ENCODE peak calls at places on chromosome 15, in seven cellular contexts. K is transverse colon, X is breast epithelium, I is ascending aorta, V is pancreas, T is cardiac muscle cell, M is SK-N-SH. N is an unnamed sample. For H3K4me1, the result is how much of the 10 kb centered on the place peaks cover.

GRCh38 chr15:74207652-74208440 is 5.3 kb upstream of the STRA6 start:
- DNase-seq in I (no peak), T (no peak), V (peak), X (no peak), K (no peak), M (no peak), N (no peak)

GRCh38 chr15:31304736-31305365 is 21.8 kb upstream of the KLF13 start:
- DNase-seq in T (no peak), X (no peak), I (peak), K (no peak), V (no peak), M (peak), N (no peak)

GRCh38 chr15:72688697-72689096 is 2.7 kb downstream of the BBS4 start:
- DNase-seq in V (no peak), X (no peak), K (no peak), M (no peak), T (no peak), I (no peak), N (no peak)

GRCh38 chr15:94844533-94845390 is 613.4 kb downstream of the MCTP2 start:
- DNase-seq in V (peak), K (peak), T (peak), X (no peak), I (peak), M (peak), N (no peak)

GRCh38 chr15:71708741-71709140 is 101.6 kb upstream of the NR2E3 start:
- DNase-seq in T (peak), M (no peak), I (no peak), V (no peak), K (no peak), X (peak), N (no peak)

GRCh38 chr15:101539930-101540329 is 50.4 kb upstream of the PCSK6 start:
- DNase-seq in I (peak), K (no peak), M (no peak), X (no peak), T (no peak), V (no peak), N (no peak)

GRCh38 chr15:58445861-58446260 is 14.1 kb downstream of the LIPC start:
- DNase-seq in I (no peak), T (no peak), M (no peak), X (no peak), K (no peak), V (no peak), N (no peak)

GRCh38 chr15:34039506-34040123 is 611 bp upstream of the AVEN start:
- DNase-seq in X (no peak), M (peak), V (no peak), T (peak), K (no peak), I (no peak), N (no peak)

GRCh38 chr15:73233623-73234022 is 135.1 kb downstream of the HCN4 start:
- DNase-seq in I (no peak), V (no peak), M (no peak), K (no peak), X (no peak), T (peak), N (no peak)

GRCh38 chr15:29089731-29090616 is 179.6 kb downstream of the NSMCE3 start:
- DNase-seq in T (peak), V (no peak), X (no peak), M (no peak), I (no peak), K (no peak), N (peak)

GRCh38 chr15:25710184-25710583 is 152.9 kb downstream of the ATP10A start:
- DNase-seq in X (no peak), M (peak), T (peak), V (no peak), I (peak), K (peak), N (peak)

GRCh38 chr15:87561641-87562040 is 694.9 kb downstream of the NTRK3 start:
- DNase-seq in K (no peak), T (no peak), I (no peak), V (no peak), X (no peak), M (no peak), N (no peak)

GRCh38 chr15:69463182-69463756 is 10.7 kb downstream of the RPLP1 start:
- DNase-seq in M (no peak), V (no peak), X (no peak), I (peak), K (no peak), T (no peak), N (no peak)

GRCh38 chr15:34776706-34777105 is 18.6 kb downstream of the ACTC1 start:
- DNase-seq in V (no peak), K (no peak), T (no peak), M (no peak), X (no peak), I (no peak), N (no peak)

GRCh38 chr15:81270781-81271491 is 53.0 kb downstream of the STARD5 start:
- DNase-seq in M (no peak), K (no peak), T (peak), I (no peak), V (no peak), X (no peak), N (no peak)

GRCh38 chr15:55151621-55152020 is 45.1 kb downstream of the RSL24D1 start:
- DNase-seq in X (no peak), T (no peak), M (no peak), I (no peak), V (no peak), K (no peak), N (no peak)

GRCh38 chr15:42037650-42038049 is 16.8 kb upstream of the PLA2G4E start:
- DNase-seq in M (no peak), X (no peak), I (peak), V (peak), T (no peak), K (peak), N (no peak)

GRCh38 chr15:64134322-64134829 is 17.2 kb upstream of the SNX22 start:
- DNase-seq in M (no peak), V (no peak), T (peak), K (no peak), I (no peak), X (no peak), N (no peak)

GRCh38 chr15:58932791-58933310 is 628 bp downstream of the SLTM start:
- DNase-seq in X (no peak), M (peak), I (no peak), V (no peak), T (peak), K (no peak), N (no peak)

GRCh38 chr15:28897861-28898608 is 12.3 kb downstream of the APBA2 start:
- DNase-seq in K (no peak), M (peak), T (no peak), X (no peak), V (no peak), I (no peak), N (no peak)

GRCh38 chr15:73935547-73935946 is 9.3 kb downstream of the LOXL1 start:
- DNase-seq in T (peak), I (no peak), V (no peak), M (no peak), K (no peak), X (no peak), N (no peak)

GRCh38 chr15:26260517-26261133 is 397.5 kb upstream of the ATP10A start:
- DNase-seq in M (peak), T (no peak), K (no peak), V (no peak), X (no peak), I (no peak), N (peak)

GRCh38 chr15:74320358-74321247 is 46.8 kb downstream of the CYP11A1 start:
- DNase-seq in V (peak), T (peak), M (peak), X (peak), K (peak), I (peak), N (no peak)

GRCh38 chr15:62498711-62499110 is 333.6 kb upstream of the C2CD4B start:
- DNase-seq in X (no peak), I (no peak), M (no peak), K (no peak), T (no peak), V (no peak), N (no peak)

GRCh38 chr15:80777137-80777536 is 2.0 kb upstream of the CEMIP start:
- DNase-seq in K (peak), V (no peak), I (no peak), T (peak), M (no peak), X (no peak), N (no peak)

GRCh38 chr15:74307827-74308642 is 59.4 kb downstream of the CYP11A1 start:
- DNase-seq in V (no peak), M (peak), X (peak), I (peak), T (peak), K (peak), N (peak)

GRCh38 chr15:43966646-43967045 is 139.8 kb downstream of the WDR76 start:
- DNase-seq in V (no peak), M (no peak), K (no peak), X (no peak), I (no peak), T (no peak), N (no peak)

GRCh38 chr15:66679043-66679656 is 22.9 kb upstream of the SMAD6 start:
- DNase-seq in M (no peak), I (no peak), X (no peak), T (peak), V (no peak), K (no peak), N (no peak)

GRCh38 chr15:81016253-81017068 is 15.7 kb downstream of the TLNRD1 start:
- DNase-seq in T (no peak), M (no peak), K (no peak), X (no peak), V (no peak), I (no peak), N (no peak)

GRCh38 chr15:90295270-90295648 is 29.8 kb downstream of the NGRN start:
- DNase-seq in T (no peak), I (no peak), X (no peak), V (peak), M (no peak), K (no peak), N (no peak)

GRCh38 chr15:90300541-90300940 is 35.1 kb downstream of the NGRN start:
- DNase-seq in M (no peak), K (no peak), V (no peak), X (no peak), T (no peak), I (no peak), N (no peak)

GRCh38 chr15:90294159-90294558 is 28.7 kb downstream of the NGRN start:
- DNase-seq in I (no peak), T (no peak), K (no peak), M (no peak), V (peak), X (no peak), N (no peak)

GRCh38 chr15:90294601-90295269 is 29.3 kb downstream of the NGRN start:
- DNase-seq in V (peak), K (no peak), M (no peak), I (no peak), T (no peak), X (no peak), N (no peak)

GRCh38 chr15:90296996-90297395 is 31.5 kb downstream of the NGRN start:
- DNase-seq in V (no peak), T (no peak), K (no peak), X (no peak), I (no peak), M (no peak), N (no peak)
- H3K27ac ChIP-seq in V (no peak), T (no peak), K (no peak), X (no peak), I (peak), M (no peak), N (no peak)

DNA sequence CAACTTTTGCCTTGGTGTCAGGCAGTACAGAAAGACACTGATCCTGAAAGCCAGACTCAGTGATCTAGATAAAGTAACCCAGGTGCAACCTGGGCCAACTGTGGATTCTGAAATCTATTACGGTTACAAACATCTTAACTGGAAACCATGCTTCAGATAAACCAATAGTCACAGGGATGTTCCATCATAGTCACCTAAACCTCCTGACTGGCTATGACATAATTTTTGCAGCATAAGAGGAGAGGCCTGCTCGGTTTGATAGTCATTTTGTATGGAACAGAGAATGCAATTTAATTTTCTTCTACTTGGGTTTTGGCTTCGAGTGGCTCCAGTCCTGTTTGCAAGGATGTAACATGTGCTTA is 3.7 kb downstream of the SLCO3A1 start:
- DNase-seq in X (no peak), M (no peak), V (no peak), I (no peak), K (no peak), T (no peak), N (no peak)
- H3K4me1 ChIP-seq in X (under half), M (under half), V (under half), I (under half), K (under half), T (under half), N (half or more)

GRCh38 chr15:98649996-98650870 is 1.9 kb downstream of the IGF1R start:
- DNase-seq in M (peak), K (peak), V (peak), T (no peak), X (no peak), I (peak), N (peak)
- H3K27ac ChIP-seq in M (peak), K (peak), V (peak), T (peak), X (peak), I (peak), N (peak)

DNA sequence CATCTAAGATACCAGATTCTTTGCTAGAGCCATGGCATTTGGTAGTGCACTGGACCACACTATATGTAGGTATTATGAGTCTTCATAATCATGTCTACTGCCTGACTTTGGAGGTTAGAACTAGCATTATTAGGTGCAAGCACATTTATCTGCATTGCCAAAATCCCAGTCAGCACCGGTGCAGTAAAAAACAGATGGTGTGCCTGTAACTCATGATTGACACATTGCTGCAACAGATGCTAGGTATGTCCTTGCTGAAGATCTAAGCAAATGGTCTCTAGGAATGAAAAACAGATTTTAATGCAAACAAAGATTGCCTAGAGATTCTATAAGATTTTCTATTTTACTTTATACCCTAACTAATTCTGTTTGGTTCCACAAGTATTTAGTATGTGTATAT is 47.7 kb downstream of the MYO5A start:
- DNase-seq in M (no peak), V (no peak), T (no peak), K (no peak), X (no peak), I (no peak), N (no peak)
- H3K4me1 ChIP-seq in M (under half), V (under half), T (under half), K (under half), X (under half), I (under half), N (half or more)

GRCh38 chr15:90872481-90873184 is 4.2 kb downstream of the FURIN start:
- DNase-seq in M (peak), T (peak), V (peak), K (no peak), X (no peak), I (no peak), N (no peak)
- H3K27ac ChIP-seq in M (no peak), T (peak), V (peak), K (peak), X (peak), I (peak), N (peak)

GRCh38 chr15:40894689-40895308 is 549 bp downstream of the VPS18 start:
- DNase-seq in K (peak), X (no peak), M (peak), T (peak), I (peak), V (peak), N (peak)
- H3K4me1 ChIP-seq in K (under half), X (under half), M (under half), T (under half), I (under half), V (under half), N (under half)

GRCh38 chr15:70504305-70504951 is 258.9 kb downstream of the UACA start:
- DNase-seq in T (peak), M (peak), X (peak), V (no peak), I (peak), K (peak), N (no peak)
- H3K27ac ChIP-seq in T (no peak), M (peak), X (no peak), V (no peak), I (no peak), K (no peak), N (no peak)

GRCh38 chr15:78242128-78242527 is 7.8 kb upstream of the ACSBG1 start:
- DNase-seq in V (no peak), M (peak), K (peak), T (peak), X (no peak), I (peak), N (no peak)
- H3K4me1 ChIP-seq in V (under half), M (under half), K (under half), T (under half), X (under half), I (under half), N (under half)